ENCODE peak calls at places on chromosomes 3 and 15, in five cellular contexts. G is hepatocyte, R is prostate gland, T is A549, C is right atrium auricular region. X is an unnamed sample.

GRCh38 chr15:95295311-95295710 is 1035.2 kb upstream of the NR2F2 start:
- DNase-seq in C (no peak), G (no peak), R (no peak), T (no peak), X (no peak)

GRCh38 chr15:63503739-63504246 is 600 bp upstream of the USP3 start:
- DNase-seq in C (peak; percentile 86), R (peak; percentile 34), G (peak; percentile 90), T (peak; percentile 48), X (peak; percentile 85)

GRCh38 chr15:62617741-62618140 is 424.8 kb upstream of the TPM1 start:
- DNase-seq in C (no peak), T (no peak), R (no peak), G (no peak), X (no peak)

GRCh38 chr15:100525894-100526512 is 2.7 kb downstream of the CERS3 start:
- DNase-seq in G (peak; percentile 42), R (peak; percentile 93), C (no peak), T (no peak), X (no peak)

GRCh38 chr3:188241883-188242282 is 87.9 kb downstream of the LPP start:
- DNase-seq in C (no peak), T (no peak), R (no peak), G (no peak), X (no peak)

GRCh38 chr15:93235926-93236781 is 147.1 kb upstream of the RGMA start:
- DNase-seq in R (no peak), T (no peak), G (no peak), C (peak; percentile 72), X (no peak)

GRCh38 chr3:167656821-167657220 is 3.1 kb upstream of the WDR49 start:
- DNase-seq in R (no peak), G (no peak), C (no peak), T (no peak), X (no peak)

GRCh38 chr3:195286115-195286872 is 15.3 kb upstream of the XXYLT1 start:
- DNase-seq in T (no peak), R (no peak), G (no peak), C (no peak), X (no peak)

GRCh38 chr15:42732095-42732827 is 4.7 kb downstream of the CDAN1 start:
- DNase-seq in R (no peak), C (no peak), G (no peak), T (no peak), X (peak; percentile 47)

GRCh38 chr3:42229942-42230688 is 35.9 kb downstream of the CCK start:
- DNase-seq in C (no peak), T (peak; percentile 57), R (peak; percentile 35), G (peak; percentile 67), X (peak; percentile 88)

GRCh38 chr3:165778456-165778855 is 58.8 kb downstream of the BCHE start:
- DNase-seq in G (no peak), C (no peak), T (no peak), R (no peak), X (no peak)

GRCh38 chr15:99343836-99344551 is 92.7 kb downstream of the LRRC28 start:
- DNase-seq in T (no peak), C (no peak), R (no peak), G (no peak), X (peak; percentile 72)
- TF ChIP-seq CTCF in T (peak; percentile 25), C (no peak), R (peak; percentile 11), G (peak; percentile 7), X (peak; percentile 55)

GRCh38 chr3:71240035-71240434 is 343.5 kb downstream of the FOXP1 start:
- DNase-seq in G (no peak), R (no peak), C (no peak), T (no peak), X (peak; percentile 46)
- H3K4me1 ChIP-seq in G (peaks cover 19% of the 10 kb centered on the region), R (no peaks in the 10 kb centered on the region), C (no peaks in the 10 kb centered on the region), T (peaks cover 15% of the 10 kb centered on the region), X (peaks cover 23% of the 10 kb centered on the region)

DNA sequence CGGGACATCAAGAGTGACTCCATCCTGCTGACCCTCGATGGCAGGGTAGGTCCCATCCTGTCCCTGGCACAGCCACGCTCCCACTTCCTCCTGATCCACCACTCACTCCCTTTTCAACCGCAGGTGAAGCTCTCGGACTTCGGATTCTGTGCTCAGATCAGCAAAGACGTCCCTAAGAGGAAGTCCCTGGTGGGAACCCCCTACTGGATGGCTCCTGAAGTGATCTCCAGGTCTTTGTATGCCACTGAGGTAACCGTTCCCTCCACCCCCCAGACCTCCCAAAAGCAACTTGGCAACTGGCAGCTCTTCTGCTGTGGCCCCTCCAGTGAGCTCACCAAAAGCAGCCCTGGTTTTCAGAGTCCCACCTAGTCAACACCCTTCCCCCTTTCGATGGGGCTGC is 9.4 kb downstream of the ANKRD63 start:
- DNase-seq in R (no peak), T (no peak), C (no peak), G (no peak), X (no peak)
- TF ChIP-seq CTCF in R (no peak), T (no peak), C (no peak), G (no peak), X (no peak)

GRCh38 chr3:23808525-23808924 is 2.8 kb downstream of the UBE2E1 start:
- DNase-seq in T (no peak), R (no peak), C (no peak), G (no peak), X (peak; percentile 49)
- H3K4me1 ChIP-seq in T (peaks cover 45% of the 10 kb centered on the region), R (peaks cover 6% of the 10 kb centered on the region), C (no peaks in the 10 kb centered on the region), G (peaks cover 49% of the 10 kb centered on the region), X (peaks cover 14% of the 10 kb centered on the region)

GRCh38 chr3:65356331-65357286 is 668.8 kb upstream of the ADAMTS9 start:
- DNase-seq in T (no peak), C (no peak), R (no peak), G (peak; percentile 23), X (peak; percentile 86)
- TF ChIP-seq CTCF in T (no peak), C (no peak), R (no peak), G (no peak), X (no peak)

GRCh38 chr3:122389892-122390291 is 5.9 kb downstream of the FAM162A start:
- DNase-seq in T (no peak), R (no peak), G (no peak), C (no peak), X (no peak)

GRCh38 chr3:122390665-122391064 is 6.7 kb downstream of the FAM162A start:
- DNase-seq in G (no peak), R (no peak), T (no peak), C (no peak), X (no peak)

GRCh38 chr3:122387709-122388108 is 3.7 kb downstream of the FAM162A start:
- DNase-seq in G (no peak), C (no peak), R (no peak), T (no peak), X (no peak)

GRCh38 chr3:122391674-122392446 is 7.9 kb downstream of the FAM162A start:
- DNase-seq in R (no peak), C (no peak), T (no peak), G (no peak), X (no peak)

GRCh38 chr3:122389197-122389596 is 5.2 kb downstream of the FAM162A start:
- DNase-seq in R (no peak), C (no peak), T (no peak), G (no peak), X (no peak)
- H3K4me1 ChIP-seq in R (peaks cover 5% of the 10 kb centered on the region), C (no peaks in the 10 kb centered on the region), T (peaks cover 7% of the 10 kb centered on the region), G (peaks cover 11% of the 10 kb centered on the region), X (peaks cover 7% of the 10 kb centered on the region)

GRCh38 chr3:59704292-59704691 is 654.5 kb upstream of the CFAP20DC start:
- DNase-seq in R (no peak), G (no peak), C (no peak), T (no peak), X (no peak)
- TF ChIP-seq CTCF in R (no peak), G (no peak), C (no peak), T (no peak), X (no peak)